ENCODE peak calls at places on chromosomes 2 and 18, in six cellular contexts. One of them, this sample, is unnamed.

GRCh38 chr2:74507926-74508520 is 528 bp upstream of the PCGF1 start:
- DNase-seq in HEK293T: peak
- DNase-seq in HepG2: no peak
- DNase-seq in GM12878: no peak
- DNase-seq in IMR-90: peak
- DNase-seq in A549: no peak
- DNase-seq in this sample: peak

GRCh38 chr2:129056959-129057317 is 738.3 kb upstream of the HS6ST1 start:
- DNase-seq in A549: no peak
- DNase-seq in GM12878: no peak
- DNase-seq in HEK293T: no peak
- DNase-seq in IMR-90: no peak
- DNase-seq in HepG2: no peak
- DNase-seq in this sample: no peak

GRCh38 chr2:98175811-98176210 is 88.8 kb downstream of the VWA3B start:
- DNase-seq in A549: no peak
- DNase-seq in GM12878: no peak
- DNase-seq in IMR-90: no peak
- DNase-seq in HepG2: no peak
- DNase-seq in HEK293T: no peak
- DNase-seq in this sample: no peak

GRCh38 chr2:202149155-202149762 is 76.2 kb downstream of the KIAA2012 start:
- DNase-seq in HEK293T: no peak
- DNase-seq in GM12878: no peak
- DNase-seq in A549: no peak
- DNase-seq in HepG2: no peak
- DNase-seq in IMR-90: peak
- DNase-seq in this sample: no peak

GRCh38 chr2:162492225-162492624 is 148.3 kb downstream of the GCA start:
- DNase-seq in HepG2: no peak
- DNase-seq in HEK293T: no peak
- DNase-seq in GM12878: no peak
- DNase-seq in IMR-90: no peak
- DNase-seq in A549: no peak
- DNase-seq in this sample: no peak

GRCh38 chr2:235688511-235689426 is 194.9 kb downstream of the AGAP1 start:
- DNase-seq in HepG2: no peak
- DNase-seq in GM12878: no peak
- DNase-seq in IMR-90: no peak
- DNase-seq in A549: no peak
- DNase-seq in HEK293T: no peak
- DNase-seq in this sample: no peak

GRCh38 chr2:186695081-186695756 is 1.4 kb downstream of the FAM171B start:
- DNase-seq in HEK293T: peak
- DNase-seq in HepG2: no peak
- DNase-seq in GM12878: no peak
- DNase-seq in IMR-90: peak
- DNase-seq in A549: no peak
- DNase-seq in this sample: no peak

GRCh38 chr2:43158259-43158880 is 68.0 kb downstream of the ZFP36L2 start:
- DNase-seq in HepG2: peak
- DNase-seq in HEK293T: no peak
- DNase-seq in IMR-90: peak
- DNase-seq in A549: peak
- DNase-seq in GM12878: no peak
- DNase-seq in this sample: no peak

GRCh38 chr2:144520718-144521487 is 984 bp upstream of the ZEB2 start:
- DNase-seq in HepG2: no peak
- DNase-seq in HEK293T: no peak
- DNase-seq in A549: no peak
- DNase-seq in IMR-90: peak
- DNase-seq in GM12878: no peak
- DNase-seq in this sample: no peak

GRCh38 chr2:219358170-219359075 is 25.9 kb upstream of the RESP18 start:
- DNase-seq in HepG2: no peak
- DNase-seq in A549: peak
- DNase-seq in GM12878: no peak
- DNase-seq in IMR-90: no peak
- DNase-seq in HEK293T: no peak
- DNase-seq in this sample: peak

GRCh38 chr2:182456784-182457183 is 29.9 kb upstream of the PDE1A start:
- DNase-seq in A549: no peak
- DNase-seq in HEK293T: no peak
- DNase-seq in IMR-90: peak
- DNase-seq in GM12878: no peak
- DNase-seq in HepG2: no peak
- DNase-seq in this sample: no peak

GRCh38 chr18:261398-262073 is 6.3 kb downstream of the THOC1 start:
- DNase-seq in IMR-90: peak
- DNase-seq in GM12878: no peak
- DNase-seq in HepG2: no peak
- DNase-seq in HEK293T: no peak
- DNase-seq in A549: no peak
- DNase-seq in this sample: no peak

GRCh38 chr18:25423267-25423666 is 71.3 kb upstream of the ZNF521 start:
- DNase-seq in GM12878: no peak
- DNase-seq in HepG2: no peak
- DNase-seq in HEK293T: no peak
- DNase-seq in IMR-90: no peak
- DNase-seq in A549: no peak
- DNase-seq in this sample: no peak

GRCh38 chr2:169107645-169108044 is 38.3 kb downstream of the DHRS9 start:
- DNase-seq in IMR-90: no peak
- DNase-seq in HepG2: no peak
- DNase-seq in GM12878: no peak
- DNase-seq in HEK293T: no peak
- DNase-seq in A549: no peak
- DNase-seq in this sample: no peak

GRCh38 chr18:12295389-12296086 is 12.5 kb upstream of the TUBB6 start:
- DNase-seq in HepG2: no peak
- DNase-seq in A549: no peak
- DNase-seq in IMR-90: peak
- DNase-seq in HEK293T: no peak
- DNase-seq in GM12878: no peak
- DNase-seq in this sample: no peak

GRCh38 chr18:38033282-38033681 is 467.7 kb upstream of the CELF4 start:
- DNase-seq in GM12878: no peak
- DNase-seq in A549: no peak
- DNase-seq in HEK293T: no peak
- DNase-seq in HepG2: no peak
- DNase-seq in IMR-90: no peak
- DNase-seq in this sample: no peak

GRCh38 chr2:152055366-152056108 is 43.3 kb downstream of the CACNB4 start:
- DNase-seq in GM12878: no peak
- DNase-seq in IMR-90: no peak
- DNase-seq in HEK293T: no peak
- DNase-seq in HepG2: no peak
- DNase-seq in A549: no peak
- DNase-seq in this sample: no peak

GRCh38 chr2:628651-629050 is 48.6 kb downstream of the TMEM18 start:
- DNase-seq in IMR-90: no peak
- DNase-seq in HEK293T: no peak
- DNase-seq in HepG2: no peak
- DNase-seq in A549: no peak
- DNase-seq in GM12878: no peak
- DNase-seq in this sample: no peak

GRCh38 chr2:224569654-224570053 is 15.5 kb downstream of the CUL3 start:
- DNase-seq in HEK293T: no peak
- DNase-seq in A549: no peak
- DNase-seq in GM12878: no peak
- DNase-seq in IMR-90: no peak
- DNase-seq in HepG2: no peak
- DNase-seq in this sample: no peak

GRCh38 chr2:147049888-147050446 is 794.9 kb upstream of the ACVR2A start:
- DNase-seq in GM12878: no peak
- DNase-seq in HEK293T: no peak
- DNase-seq in IMR-90: no peak
- DNase-seq in A549: no peak
- DNase-seq in HepG2: no peak
- DNase-seq in this sample: no peak

GRCh38 chr2:105473011-105473410 is 74.2 kb upstream of the FHL2 start:
- DNase-seq in HEK293T: no peak
- DNase-seq in GM12878: no peak
- DNase-seq in IMR-90: no peak
- DNase-seq in HepG2: no peak
- DNase-seq in A549: no peak
- DNase-seq in this sample: no peak

GRCh38 chr2:123738643-123739042 is 286.4 kb upstream of the CNTNAP5 start:
- DNase-seq in HEK293T: no peak
- DNase-seq in A549: no peak
- DNase-seq in GM12878: no peak
- DNase-seq in IMR-90: no peak
- DNase-seq in HepG2: no peak
- DNase-seq in this sample: no peak

GRCh38 chr18:54229660-54230059 is 5.2 kb upstream of the MBD2 start:
- DNase-seq in IMR-90: no peak
- DNase-seq in GM12878: no peak
- DNase-seq in HepG2: no peak
- DNase-seq in HEK293T: no peak
- DNase-seq in A549: no peak
- DNase-seq in this sample: no peak

GRCh38 chr2:26612522-26613240 is 28.5 kb downstream of the CIB4 start:
- DNase-seq in HEK293T: no peak
- DNase-seq in GM12878: no peak
- DNase-seq in A549: no peak
- DNase-seq in HepG2: no peak
- DNase-seq in IMR-90: no peak
- DNase-seq in this sample: no peak

GRCh38 chr2:217759991-217760390 is 242.8 kb downstream of the TNS1 start:
- DNase-seq in HepG2: no peak
- DNase-seq in IMR-90: no peak
- DNase-seq in HEK293T: no peak
- DNase-seq in A549: no peak
- DNase-seq in GM12878: no peak
- DNase-seq in this sample: no peak

GRCh38 chr2:26570083-26570430 is 71.1 kb downstream of the CIB4 start:
- DNase-seq in IMR-90: no peak
- DNase-seq in HEK293T: no peak
- DNase-seq in A549: no peak
- DNase-seq in HepG2: no peak
- DNase-seq in GM12878: no peak
- DNase-seq in this sample: no peak

GRCh38 chr2:15650616-15651366 is 59.1 kb downstream of the DDX1 start:
- DNase-seq in A549: no peak
- DNase-seq in HepG2: no peak
- DNase-seq in GM12878: no peak
- DNase-seq in IMR-90: no peak
- DNase-seq in HEK293T: no peak
- DNase-seq in this sample: no peak

GRCh38 chr2:117707874-117708273 is 106.6 kb upstream of the DDX18 start:
- DNase-seq in GM12878: no peak
- DNase-seq in IMR-90: no peak
- DNase-seq in HepG2: no peak
- DNase-seq in HEK293T: no peak
- DNase-seq in A549: no peak
- DNase-seq in this sample: no peak

GRCh38 chr2:196214156-196214555 is 42.8 kb upstream of the STK17B start:
- DNase-seq in IMR-90: no peak
- DNase-seq in GM12878: no peak
- DNase-seq in A549: no peak
- DNase-seq in HepG2: no peak
- DNase-seq in HEK293T: no peak
- DNase-seq in this sample: no peak

GRCh38 chr2:23606968-23607367 is 222.0 kb downstream of the KLHL29 start:
- DNase-seq in A549: no peak
- DNase-seq in IMR-90: peak
- DNase-seq in HEK293T: no peak
- DNase-seq in GM12878: no peak
- DNase-seq in HepG2: no peak
- DNase-seq in this sample: no peak

DNA sequence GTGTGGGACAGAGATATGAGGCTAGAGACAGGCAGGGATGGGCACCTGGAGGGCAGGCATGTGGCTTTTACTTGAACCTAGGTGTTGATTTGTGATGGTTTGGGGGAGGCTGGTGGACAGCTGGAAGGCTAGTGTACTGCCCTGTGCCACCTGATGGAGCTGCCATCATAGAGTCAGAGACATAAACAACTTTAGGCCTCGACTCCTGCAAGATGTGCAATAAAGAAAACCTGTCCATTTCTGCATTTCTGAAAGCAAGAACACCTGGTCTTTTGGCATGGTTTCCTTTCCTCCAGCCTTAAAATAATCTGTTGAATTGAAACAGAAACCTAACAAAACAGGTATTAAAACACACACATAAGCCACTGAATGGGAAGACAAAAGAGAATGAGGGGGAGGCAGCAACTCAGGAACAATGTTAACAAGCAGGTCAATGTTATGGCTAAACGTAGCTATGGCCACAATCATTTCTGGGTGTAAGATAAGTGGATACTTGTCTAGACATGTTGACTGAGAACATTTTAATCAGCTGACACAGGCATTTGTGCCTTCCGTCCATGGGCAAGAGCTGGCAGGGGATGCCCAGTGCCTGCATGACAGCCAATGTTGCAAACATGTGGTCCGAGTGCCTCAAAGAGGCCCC is 87.8 kb downstream of the KCTD1 start:
- DNase-seq in A549: no peak
- DNase-seq in HEK293T: no peak
- DNase-seq in HepG2: no peak
- DNase-seq in GM12878: peak
- DNase-seq in IMR-90: peak
- DNase-seq in this sample: no peak
- TF ChIP-seq BHLHE40 in A549: no peak
- TF ChIP-seq BHLHE40 in HEK293T: no peak
- TF ChIP-seq BHLHE40 in HepG2: no peak
- TF ChIP-seq BHLHE40 in GM12878: peak
- TF ChIP-seq BHLHE40 in IMR-90: no peak
- TF ChIP-seq BHLHE40 in this sample: no peak

GRCh38 chr2:160221391-160222276 is 21.6 kb upstream of the ITGB6 start:
- DNase-seq in HepG2: peak
- DNase-seq in A549: peak
- DNase-seq in GM12878: no peak
- DNase-seq in HEK293T: no peak
- DNase-seq in IMR-90: peak
- DNase-seq in this sample: no peak
- TF ChIP-seq BHLHE40 in HepG2: no peak
- TF ChIP-seq BHLHE40 in A549: no peak
- TF ChIP-seq BHLHE40 in GM12878: no peak
- TF ChIP-seq BHLHE40 in HEK293T: no peak
- TF ChIP-seq BHLHE40 in IMR-90: peak
- TF ChIP-seq BHLHE40 in this sample: no peak

GRCh38 chr2:31140151-31140550 is 1.9 kb upstream of the GALNT14 start:
- DNase-seq in GM12878: no peak
- DNase-seq in IMR-90: no peak
- DNase-seq in HepG2: no peak
- DNase-seq in HEK293T: no peak
- DNase-seq in A549: no peak
- DNase-seq in this sample: no peak
- TF ChIP-seq BHLHE40 in GM12878: no peak
- TF ChIP-seq BHLHE40 in IMR-90: no peak
- TF ChIP-seq BHLHE40 in HepG2: no peak
- TF ChIP-seq BHLHE40 in HEK293T: no peak
- TF ChIP-seq BHLHE40 in A549: no peak
- TF ChIP-seq BHLHE40 in this sample: no peak

GRCh38 chr2:240392084-240392947 is 43.1 kb upstream of the GPC1 start:
- DNase-seq in GM12878: no peak
- DNase-seq in HEK293T: no peak
- DNase-seq in IMR-90: no peak
- DNase-seq in A549: no peak
- DNase-seq in HepG2: no peak
- DNase-seq in this sample: no peak
- TF ChIP-seq BHLHE40 in GM12878: no peak
- TF ChIP-seq BHLHE40 in HEK293T: no peak
- TF ChIP-seq BHLHE40 in IMR-90: no peak
- TF ChIP-seq BHLHE40 in A549: no peak
- TF ChIP-seq BHLHE40 in HepG2: no peak
- TF ChIP-seq BHLHE40 in this sample: no peak

GRCh38 chr2:11097038-11097720 is 58.1 kb upstream of the SLC66A3 start:
- DNase-seq in A549: no peak
- DNase-seq in HepG2: no peak
- DNase-seq in GM12878: no peak
- DNase-seq in IMR-90: peak
- DNase-seq in HEK293T: no peak
- DNase-seq in this sample: no peak
- TF ChIP-seq BHLHE40 in A549: no peak
- TF ChIP-seq BHLHE40 in HepG2: no peak
- TF ChIP-seq BHLHE40 in GM12878: no peak
- TF ChIP-seq BHLHE40 in IMR-90: no peak
- TF ChIP-seq BHLHE40 in HEK293T: no peak
- TF ChIP-seq BHLHE40 in this sample: no peak